ENCODE peak calls at places on chromosomes 16 and 17, in ten cellular contexts. One of them, this sample, is unnamed.

GRCh38 chr17:69414408-69415274 is at the start of gene MAP2K6:
- DNase-seq in B cell: peak
- DNase-seq in NCI-H1436 treated with DMSO at 0.1 percent for 48 hours: peak
- DNase-seq in heart right ventricle: peak
- DNase-seq in Calu3: peak
- DNase-seq in NCI-H345: peak
- DNase-seq in A549: peak
- DNase-seq in GM03348: peak
- DNase-seq in stimulated activated CD8-positive, alpha-beta memory T cell treated with anti-CD3 and anti-CD28 coated beads, Interleukin-2, amount 100 ng/mL, for 48 hours: peak
- DNase-seq in activated gamma-delta T cell treated with anti-CD3 and anti-CD28 coated beads, Interleukin-2, amount 50 U/mL, for 16 hours: peak
- DNase-seq in this sample: peak

GRCh38 chr16:56382459-56382858 is 42.9 kb downstream of the AMFR start:
- DNase-seq in B cell: no peak
- DNase-seq in NCI-H1436 treated with DMSO at 0.1 percent for 48 hours: no peak
- DNase-seq in heart right ventricle: no peak
- DNase-seq in Calu3: no peak
- DNase-seq in NCI-H345: no peak
- DNase-seq in A549: no peak
- DNase-seq in GM03348: no peak
- DNase-seq in stimulated activated CD8-positive, alpha-beta memory T cell treated with anti-CD3 and anti-CD28 coated beads, Interleukin-2, amount 100 ng/mL, for 48 hours: no peak
- DNase-seq in activated gamma-delta T cell treated with anti-CD3 and anti-CD28 coated beads, Interleukin-2, amount 50 U/mL, for 16 hours: no peak
- DNase-seq in this sample: no peak

GRCh38 chr17:37493249-37494027 is 3.7 kb downstream of the DUSP14 start:
- DNase-seq in B cell: no peak
- DNase-seq in NCI-H1436 treated with DMSO at 0.1 percent for 48 hours: no peak
- DNase-seq in heart right ventricle: no peak
- DNase-seq in Calu3: no peak
- DNase-seq in NCI-H345: no peak
- DNase-seq in A549: no peak
- DNase-seq in GM03348: peak
- DNase-seq in stimulated activated CD8-positive, alpha-beta memory T cell treated with anti-CD3 and anti-CD28 coated beads, Interleukin-2, amount 100 ng/mL, for 48 hours: no peak
- DNase-seq in activated gamma-delta T cell treated with anti-CD3 and anti-CD28 coated beads, Interleukin-2, amount 50 U/mL, for 16 hours: no peak
- DNase-seq in this sample: peak

GRCh38 chr17:72120878-72121163 is at the start of gene SOX9:
- DNase-seq in B cell: no peak
- DNase-seq in NCI-H1436 treated with DMSO at 0.1 percent for 48 hours: peak
- DNase-seq in heart right ventricle: peak
- DNase-seq in Calu3: peak
- DNase-seq in NCI-H345: peak
- DNase-seq in A549: peak
- DNase-seq in GM03348: peak
- DNase-seq in stimulated activated CD8-positive, alpha-beta memory T cell treated with anti-CD3 and anti-CD28 coated beads, Interleukin-2, amount 100 ng/mL, for 48 hours: no peak
- DNase-seq in activated gamma-delta T cell treated with anti-CD3 and anti-CD28 coated beads, Interleukin-2, amount 50 U/mL, for 16 hours: no peak
- DNase-seq in this sample: peak

GRCh38 chr16:69465083-69465721 is 40.8 kb downstream of the CYB5B start:
- DNase-seq in B cell: no peak
- DNase-seq in NCI-H1436 treated with DMSO at 0.1 percent for 48 hours: no peak
- DNase-seq in heart right ventricle: no peak
- DNase-seq in Calu3: peak
- DNase-seq in NCI-H345: no peak
- DNase-seq in A549: peak
- DNase-seq in GM03348: no peak
- DNase-seq in stimulated activated CD8-positive, alpha-beta memory T cell treated with anti-CD3 and anti-CD28 coated beads, Interleukin-2, amount 100 ng/mL, for 48 hours: no peak
- DNase-seq in activated gamma-delta T cell treated with anti-CD3 and anti-CD28 coated beads, Interleukin-2, amount 50 U/mL, for 16 hours: no peak
- DNase-seq in this sample: peak

GRCh38 chr16:85995591-85996461 is 96.9 kb downstream of the IRF8 start:
- DNase-seq in B cell: peak
- DNase-seq in NCI-H1436 treated with DMSO at 0.1 percent for 48 hours: no peak
- DNase-seq in heart right ventricle: no peak
- DNase-seq in Calu3: no peak
- DNase-seq in NCI-H345: no peak
- DNase-seq in A549: no peak
- DNase-seq in GM03348: no peak
- DNase-seq in stimulated activated CD8-positive, alpha-beta memory T cell treated with anti-CD3 and anti-CD28 coated beads, Interleukin-2, amount 100 ng/mL, for 48 hours: no peak
- DNase-seq in activated gamma-delta T cell treated with anti-CD3 and anti-CD28 coated beads, Interleukin-2, amount 50 U/mL, for 16 hours: no peak
- DNase-seq in this sample: no peak

GRCh38 chr16:85798901-85799496 is 345 bp downstream of the EMC8 start:
- DNase-seq in B cell: no peak
- DNase-seq in NCI-H1436 treated with DMSO at 0.1 percent for 48 hours: no peak
- DNase-seq in heart right ventricle: peak
- DNase-seq in Calu3: peak
- DNase-seq in NCI-H345: peak
- DNase-seq in A549: peak
- DNase-seq in GM03348: peak
- DNase-seq in stimulated activated CD8-positive, alpha-beta memory T cell treated with anti-CD3 and anti-CD28 coated beads, Interleukin-2, amount 100 ng/mL, for 48 hours: peak
- DNase-seq in activated gamma-delta T cell treated with anti-CD3 and anti-CD28 coated beads, Interleukin-2, amount 50 U/mL, for 16 hours: no peak
- DNase-seq in this sample: peak

GRCh38 chr16:50185005-50185505 is 31.9 kb downstream of the TENT4B start:
- DNase-seq in B cell: no peak
- DNase-seq in NCI-H1436 treated with DMSO at 0.1 percent for 48 hours: no peak
- DNase-seq in heart right ventricle: no peak
- DNase-seq in Calu3: peak
- DNase-seq in NCI-H345: no peak
- DNase-seq in A549: peak
- DNase-seq in GM03348: peak
- DNase-seq in stimulated activated CD8-positive, alpha-beta memory T cell treated with anti-CD3 and anti-CD28 coated beads, Interleukin-2, amount 100 ng/mL, for 48 hours: no peak
- DNase-seq in activated gamma-delta T cell treated with anti-CD3 and anti-CD28 coated beads, Interleukin-2, amount 50 U/mL, for 16 hours: no peak
- DNase-seq in this sample: peak

GRCh38 chr16:49281843-49282642 is 405 bp upstream of the CBLN1 start:
- DNase-seq in B cell: no peak
- DNase-seq in NCI-H1436 treated with DMSO at 0.1 percent for 48 hours: peak
- DNase-seq in heart right ventricle: peak
- DNase-seq in Calu3: no peak
- DNase-seq in NCI-H345: no peak
- DNase-seq in A549: peak
- DNase-seq in GM03348: peak
- DNase-seq in stimulated activated CD8-positive, alpha-beta memory T cell treated with anti-CD3 and anti-CD28 coated beads, Interleukin-2, amount 100 ng/mL, for 48 hours: peak
- DNase-seq in activated gamma-delta T cell treated with anti-CD3 and anti-CD28 coated beads, Interleukin-2, amount 50 U/mL, for 16 hours: no peak
- DNase-seq in this sample: peak

GRCh38 chr17:40958086-40958953 is 8.4 kb downstream of the KRT39 start:
- DNase-seq in B cell: no peak
- DNase-seq in NCI-H1436 treated with DMSO at 0.1 percent for 48 hours: no peak
- DNase-seq in heart right ventricle: no peak
- DNase-seq in Calu3: peak
- DNase-seq in NCI-H345: no peak
- DNase-seq in A549: no peak
- DNase-seq in GM03348: no peak
- DNase-seq in stimulated activated CD8-positive, alpha-beta memory T cell treated with anti-CD3 and anti-CD28 coated beads, Interleukin-2, amount 100 ng/mL, for 48 hours: no peak
- DNase-seq in activated gamma-delta T cell treated with anti-CD3 and anti-CD28 coated beads, Interleukin-2, amount 50 U/mL, for 16 hours: no peak
- DNase-seq in this sample: no peak

GRCh38 chr16:79845734-79846135 is 245.2 kb upstream of the MAF start:
- DNase-seq in B cell: no peak
- DNase-seq in NCI-H1436 treated with DMSO at 0.1 percent for 48 hours: no peak
- DNase-seq in heart right ventricle: no peak
- DNase-seq in Calu3: no peak
- DNase-seq in NCI-H345: no peak
- DNase-seq in A549: peak
- DNase-seq in GM03348: no peak
- DNase-seq in stimulated activated CD8-positive, alpha-beta memory T cell treated with anti-CD3 and anti-CD28 coated beads, Interleukin-2, amount 100 ng/mL, for 48 hours: no peak
- DNase-seq in activated gamma-delta T cell treated with anti-CD3 and anti-CD28 coated beads, Interleukin-2, amount 50 U/mL, for 16 hours: no peak
- DNase-seq in this sample: peak

This sample was measured in cardiac fibroblast.